ENCODE peak calls at places on chromosomes 16 and 17, in seven cellular contexts. E is heart left ventricle, Z is AG10803, A is BE2C, K is upper lobe of right lung, M is endodermal cell, B is adrenal gland. P is an unnamed sample.

GRCh38 chr17:55645361-55645760 is 77.3 kb downstream of the TMEM100 start:
- DNase-seq in E (no peak), Z (no peak), A (no peak), K (no peak), M (no peak), B (no peak), P (no peak)

GRCh38 chr16:85061566-85061965 is 34.0 kb downstream of the KIAA0513 start:
- DNase-seq in E (peak; percentile 61), Z (no peak), A (no peak), K (peak; percentile 83), M (no peak), B (peak; percentile 72), P (no peak)

GRCh38 chr17:3817851-3818605 is 17.0 kb upstream of the ITGAE start:
- DNase-seq in E (no peak), Z (no peak), A (no peak), K (no peak), M (no peak), B (no peak), P (no peak)

GRCh38 chr17:27199948-27200347 is 94.0 kb upstream of the WSB1 start:
- DNase-seq in E (no peak), Z (no peak), A (no peak), K (no peak), M (no peak), B (no peak), P (no peak)

GRCh38 chr17:57928898-57929297 is 26.3 kb downstream of the CUEDC1 start:
- DNase-seq in E (no peak), Z (no peak), A (no peak), K (no peak), M (no peak), B (no peak), P (no peak)

GRCh38 chr16:17467923-17468540 is 2.7 kb downstream of the XYLT1 start:
- DNase-seq in E (peak; percentile 51), Z (peak; percentile 76), A (peak; percentile 83), K (peak; percentile 70), M (peak; percentile 91), B (peak; percentile 88), P (no peak)

GRCh38 chr16:19153876-19154275 is 14.2 kb upstream of the SYT17 start:
- DNase-seq in E (no peak), Z (no peak), A (peak; percentile 63), K (no peak), M (no peak), B (no peak), P (no peak)

GRCh38 chr16:48101069-48101674 is 54.6 kb downstream of the ABCC12 start:
- DNase-seq in E (no peak), Z (no peak), A (no peak), K (no peak), M (no peak), B (no peak), P (no peak)

GRCh38 chr17:72788950-72789585 is 303.4 kb downstream of the SLC39A11 start:
- DNase-seq in E (no peak), Z (peak; percentile 33), A (no peak), K (no peak), M (no peak), B (no peak), P (no peak)

GRCh38 chr17:2549392-2550211 is 37.9 kb upstream of the METTL16 start:
- DNase-seq in E (no peak), Z (no peak), A (no peak), K (no peak), M (peak; percentile 66), B (no peak), P (no peak)

GRCh38 chr16:89412811-89413210 is 77.5 kb downstream of the ANKRD11 start:
- DNase-seq in E (peak; percentile 50), Z (no peak), A (peak; percentile 44), K (no peak), M (no peak), B (peak; percentile 70), P (no peak)

GRCh38 chr17:13797863-13798262 is 196.1 kb upstream of the HS3ST3A1 start:
- DNase-seq in E (no peak), Z (no peak), A (no peak), K (no peak), M (no peak), B (no peak), P (no peak)

GRCh38 chr16:9081183-9081582 is 10.3 kb upstream of the HAPSTR1 start:
- DNase-seq in E (no peak), Z (no peak), A (no peak), K (no peak), M (no peak), B (no peak), P (no peak)

GRCh38 chr16:50604610-50605009 is 56.4 kb downstream of the NKD1 start:
- DNase-seq in E (no peak), Z (no peak), A (no peak), K (no peak), M (no peak), B (no peak), P (no peak)

GRCh38 chr17:58398574-58399266 is 18.6 kb downstream of the RNF43 start:
- DNase-seq in E (no peak), Z (no peak), A (no peak), K (no peak), M (no peak), B (no peak), P (no peak)

GRCh38 chr16:852451-853185 is 52.1 kb upstream of the GNG13 start:
- DNase-seq in E (peak; percentile 14), Z (no peak), A (peak; percentile 9), K (no peak), M (no peak), B (no peak), P (no peak)

GRCh38 chr16:20799599-20799998 is 6.7 kb downstream of the ERI2 start:
- DNase-seq in E (no peak), Z (peak; percentile 39), A (no peak), K (no peak), M (no peak), B (no peak), P (no peak)

GRCh38 chr16:14249291-14250032 is 178.3 kb downstream of the MRTFB start:
- DNase-seq in E (no peak), Z (peak; percentile 48), A (peak; percentile 40), K (no peak), M (peak; percentile 79), B (peak; percentile 76), P (no peak)

GRCh38 chr17:73196500-73196899 is 3.6 kb downstream of the COG1 start:
- DNase-seq in E (no peak), Z (peak; percentile 37), A (peak; percentile 82), K (no peak), M (peak; percentile 92), B (peak; percentile 80), P (no peak)

GRCh38 chr16:50598256-50598894 is 50.2 kb downstream of the NKD1 start:
- DNase-seq in E (peak; percentile 90), Z (no peak), A (peak; percentile 60), K (no peak), M (no peak), B (peak; percentile 82), P (no peak)

GRCh38 chr17:35433075-35433894 is 985 bp upstream of the SLFN12 start:
- DNase-seq in E (peak; percentile 88), Z (peak; percentile 99), A (no peak), K (peak; percentile 70), M (peak; percentile 93), B (peak; percentile 95), P (no peak)

GRCh38 chr16:26665166-26665939 is 401.4 kb upstream of the C16orf82 start:
- DNase-seq in E (no peak), Z (no peak), A (no peak), K (no peak), M (no peak), B (no peak), P (no peak)

GRCh38 chr17:47852113-47852949 is 1.4 kb upstream of the SP6 start:
- DNase-seq in E (no peak), Z (no peak), A (no peak), K (no peak), M (no peak), B (no peak), P (no peak)

GRCh38 chr17:47850373-47850691 is 631 bp downstream of the SP6 start:
- DNase-seq in E (no peak), Z (no peak), A (no peak), K (no peak), M (no peak), B (no peak), P (no peak)

GRCh38 chr17:47851764-47852112 is 775 bp upstream of the SP6 start:
- DNase-seq in E (no peak), Z (no peak), A (no peak), K (no peak), M (peak; percentile 84), B (no peak), P (no peak)

GRCh38 chr17:47853616-47854015 is 2.7 kb upstream of the SP6 start:
- DNase-seq in E (no peak), Z (no peak), A (no peak), K (no peak), M (no peak), B (no peak), P (no peak)

GRCh38 chr17:47850692-47851573 is at the start of gene SP6:
- DNase-seq in E (peak; percentile 65), Z (peak; percentile 53), A (peak; percentile 72), K (peak; percentile 92), M (peak; percentile 98), B (peak; percentile 76), P (no peak)
- TF ChIP-seq CTCF in E (peak; percentile 31), Z (no peak), A (no peak), K (peak; percentile 13), M (peak; percentile 55), B (no peak), P (peak; percentile 46)

DNA sequence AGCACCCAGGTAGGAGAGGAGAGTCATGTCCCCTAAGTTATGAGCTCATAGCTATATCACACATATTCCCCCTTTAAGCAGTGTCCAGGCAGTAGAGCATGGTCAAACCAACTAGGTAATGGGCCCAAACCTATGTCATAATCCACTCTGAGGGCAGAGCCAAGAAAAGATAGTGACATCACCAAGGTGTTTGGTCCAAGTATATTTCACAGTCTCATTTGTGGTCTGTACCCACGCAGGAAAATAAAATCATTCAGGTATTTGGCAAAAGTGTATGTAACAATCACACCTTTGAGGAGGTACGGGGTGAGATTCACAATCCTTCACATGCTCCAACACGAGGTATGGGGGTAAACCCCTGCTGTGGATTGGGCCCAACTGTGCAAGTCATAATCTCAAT is 2112.8 kb downstream of the TP53TG3F start:
- DNase-seq in E (no peak), Z (no peak), A (no peak), K (no peak), M (no peak), B (peak; percentile 7), P (no peak)
- TF ChIP-seq CTCF in E (no peak), Z (no peak), A (no peak), K (no peak), M (no peak), B (no peak), P (no peak)

GRCh38 chr17:47279062-47279801 is 25.6 kb downstream of the ITGB3 start:
- DNase-seq in E (peak; percentile 75), Z (peak; percentile 99), A (no peak), K (peak; percentile 73), M (peak; percentile 56), B (peak; percentile 71), P (no peak)
- TF ChIP-seq CTCF in E (no peak), Z (peak; percentile 67), A (no peak), K (no peak), M (no peak), B (no peak), P (no peak)

DNA sequence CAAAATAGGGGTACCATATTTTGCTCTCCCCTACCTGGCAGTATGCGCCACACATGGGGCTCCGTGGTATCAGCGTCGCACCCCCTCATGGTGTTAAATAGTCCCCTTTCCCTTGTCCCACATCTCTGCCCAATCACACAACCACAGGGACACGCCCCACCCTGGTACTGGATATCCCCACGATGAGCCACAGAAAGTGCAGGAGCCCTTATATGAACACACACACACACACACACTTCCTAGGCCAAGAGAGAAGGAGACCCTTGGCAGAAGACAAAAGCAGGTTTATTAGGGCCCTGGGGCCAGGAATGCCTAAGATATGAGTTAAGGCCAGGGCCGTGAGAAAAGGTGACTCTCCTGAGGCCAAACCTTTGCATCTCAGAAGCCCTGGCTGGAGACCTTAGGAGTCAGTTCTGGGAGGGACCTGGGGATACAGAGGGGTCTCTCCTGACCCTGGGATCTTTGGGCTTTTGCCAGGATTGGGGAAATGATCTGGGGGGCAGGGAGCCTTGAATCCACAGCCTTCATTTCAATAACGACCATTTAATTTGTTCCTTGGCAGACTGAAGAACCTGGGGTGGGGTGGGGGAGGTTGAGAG is 11.6 kb downstream of the COPZ2 start:
- DNase-seq in E (no peak), Z (no peak), A (no peak), K (no peak), M (no peak), B (no peak), P (no peak)
- TF ChIP-seq CTCF in E (no peak), Z (no peak), A (no peak), K (no peak), M (no peak), B (no peak), P (no peak)

P was measured in type B pancreatic cell.